ENCODE peak calls at places on chromosomes 5 and 9, in seven cellular contexts. P is lower lobe of right lung; T is endothelial cell; H is coronary artery; V is CD4-positive, alpha-beta T cell; E is HFFc6; L is GM12864. F is an unnamed sample.

GRCh38 chr5:35855221-35855620 is 1.5 kb upstream of the IL7R start:
- DNase-seq in P (no peak), T (no peak), H (no peak), V (no peak), E (no peak), L (no peak), F (no peak)

GRCh38 chr9:72315510-72316287 is 49.3 kb downstream of the ZFAND5 start:
- DNase-seq in P (peak), T (no peak), H (peak), V (no peak), E (no peak), L (no peak), F (no peak)

GRCh38 chr5:50666261-50667078 is at the start of gene PARP8:
- DNase-seq in P (peak), T (peak), H (peak), V (peak), E (peak), L (no peak), F (peak)

GRCh38 chr9:106797299-106797698 is 65.7 kb upstream of the ZNF462 start:
- DNase-seq in P (no peak), T (no peak), H (no peak), V (no peak), E (no peak), L (no peak), F (no peak)

GRCh38 chr9:135530146-135530545 is 8.9 kb downstream of the LCN1 start:
- DNase-seq in P (no peak), T (no peak), H (peak), V (no peak), E (no peak), L (no peak), F (no peak)

GRCh38 chr5:180873628-180874520 is 12.8 kb upstream of the ZFP62 start:
- DNase-seq in P (no peak), T (no peak), H (no peak), V (no peak), E (peak), L (peak), F (no peak)

GRCh38 chr5:173454381-173454763 is 126.2 kb upstream of the STC2 start:
- DNase-seq in P (no peak), T (no peak), H (no peak), V (no peak), E (peak), L (no peak), F (no peak)

GRCh38 chr5:891837-892389 is 688 bp downstream of the BRD9 start:
- DNase-seq in P (no peak), T (peak), H (no peak), V (no peak), E (no peak), L (no peak), F (peak)

GRCh38 chr9:116499986-116500871 is 186.9 kb upstream of the TRIM32 start:
- DNase-seq in P (no peak), T (no peak), H (no peak), V (no peak), E (peak), L (no peak), F (no peak)

GRCh38 chr5:5271606-5272321 is 131.6 kb downstream of the ADAMTS16 start:
- DNase-seq in P (no peak), T (no peak), H (no peak), V (no peak), E (peak), L (no peak), F (no peak)

GRCh38 chr5:171748720-171749119 is 36.9 kb upstream of the SMIM23 start:
- DNase-seq in P (no peak), T (no peak), H (no peak), V (no peak), E (no peak), L (no peak), F (no peak)

GRCh38 chr5:171745602-171746001 is 40.0 kb upstream of the SMIM23 start:
- DNase-seq in P (no peak), T (no peak), H (no peak), V (no peak), E (no peak), L (no peak), F (no peak)

GRCh38 chr5:171747061-171747859 is 38.4 kb upstream of the SMIM23 start:
- DNase-seq in P (no peak), T (no peak), H (no peak), V (no peak), E (no peak), L (no peak), F (no peak)

GRCh38 chr5:171749365-171749764 is 36.3 kb upstream of the SMIM23 start:
- DNase-seq in P (no peak), T (no peak), H (no peak), V (no peak), E (no peak), L (no peak), F (no peak)

DNA sequence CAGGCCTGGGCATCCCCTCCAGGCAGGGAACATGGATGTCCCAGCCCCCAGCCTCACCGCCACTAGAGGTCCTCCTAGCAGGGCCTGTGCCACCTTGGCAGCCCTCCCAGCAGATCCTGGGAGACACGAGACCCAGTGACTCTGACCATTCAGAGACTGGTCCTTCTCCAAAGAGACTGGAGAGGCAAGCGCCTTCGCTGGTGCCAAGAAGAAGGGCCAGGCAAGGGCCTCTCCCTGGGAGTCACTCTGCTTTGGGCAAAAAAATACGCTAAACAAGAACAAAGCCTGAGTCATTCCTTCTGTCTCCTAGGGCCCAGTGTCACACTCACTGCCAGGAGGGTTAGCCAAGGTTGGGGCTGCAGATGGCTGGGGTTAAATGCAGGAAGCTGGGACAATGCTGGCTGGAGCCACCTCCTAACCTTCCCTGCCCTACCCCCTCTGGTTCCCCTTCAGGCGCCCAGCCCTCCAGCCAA is 35.3 kb upstream of the SMIM23 start:
- DNase-seq in P (no peak), T (peak), H (no peak), V (no peak), E (peak), L (no peak), F (no peak)
- TF ChIP-seq CTCF in P (no peak), T (no peak), H (no peak), V (no peak), E (peak), L (peak), F (peak)

GRCh38 chr5:54229041-54229780 is 81.2 kb downstream of the ARL15 start:
- DNase-seq in P (peak), T (peak), H (no peak), V (peak), E (peak), L (no peak), F (peak)

DNA sequence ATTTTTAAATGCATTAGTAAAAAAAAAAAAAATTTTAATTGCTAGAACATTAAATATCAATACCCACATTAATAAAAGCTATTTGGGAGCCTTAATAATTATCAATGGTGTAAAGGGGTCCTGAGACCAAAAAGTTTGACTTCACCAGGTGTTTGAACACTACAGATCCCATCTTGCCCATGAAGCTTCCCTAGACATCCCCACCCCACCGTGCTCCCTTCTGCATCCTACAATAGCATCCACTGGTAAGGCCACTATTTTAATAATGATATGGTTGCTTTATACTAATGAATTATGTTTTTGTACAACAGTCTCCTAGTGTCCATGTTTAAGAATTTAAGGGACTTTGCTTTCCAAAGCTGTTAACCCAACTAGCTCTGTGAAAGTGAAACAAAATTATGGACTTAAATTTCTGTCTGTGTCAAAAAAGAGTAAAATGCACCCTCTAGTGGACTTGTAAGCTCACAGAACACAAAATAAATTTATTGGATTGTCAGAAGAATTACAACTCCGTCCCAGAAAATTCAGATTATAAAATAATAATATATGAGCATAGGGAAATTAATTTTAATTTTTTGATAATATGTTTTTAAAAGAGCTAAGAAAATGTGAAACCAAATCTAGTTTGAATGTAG is 76.0 kb downstream of the ARL15 start:
- DNase-seq in P (no peak), T (no peak), H (no peak), V (no peak), E (peak), L (no peak), F (peak)
- TF ChIP-seq CTCF in P (peak), T (peak), H (peak), V (peak), E (peak), L (peak), F (no peak)

DNA sequence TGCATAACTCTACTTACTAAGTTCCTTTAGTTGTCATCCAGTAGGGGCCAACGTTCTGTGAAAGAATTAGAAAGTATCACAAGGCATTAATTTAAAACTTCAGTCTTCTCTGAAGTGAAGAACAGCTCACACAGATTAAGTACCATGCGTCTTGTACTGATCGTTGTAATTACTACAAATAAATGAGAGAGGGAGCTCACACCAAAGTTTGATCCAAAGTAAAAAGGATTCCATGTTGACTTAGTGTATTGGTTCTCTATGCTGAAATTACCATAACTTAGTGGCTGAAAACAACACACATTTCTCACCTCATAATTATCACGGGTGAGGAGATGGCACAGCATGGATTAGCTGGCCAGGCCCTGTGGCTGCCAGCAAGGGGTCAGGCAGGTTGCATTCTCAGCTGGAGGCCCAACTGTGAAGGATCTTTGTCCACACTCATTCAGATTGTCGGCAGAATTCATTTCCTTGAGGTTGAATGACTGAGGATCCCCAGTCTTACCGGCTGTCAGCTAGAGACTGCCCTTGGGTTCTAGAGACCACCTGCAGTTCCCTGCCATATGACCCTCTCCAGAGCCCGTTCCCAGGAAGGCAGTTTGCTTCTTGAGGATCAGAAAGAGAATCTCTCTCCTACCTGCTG is 169.1 kb downstream of the YTHDC2 start:
- DNase-seq in P (no peak), T (no peak), H (no peak), V (no peak), E (no peak), L (no peak), F (no peak)
- TF ChIP-seq CTCF in P (no peak), T (peak), H (no peak), V (no peak), E (peak), L (no peak), F (no peak)

GRCh38 chr9:26856413-26857032 is 36.1 kb downstream of the CAAP1 start:
- DNase-seq in P (no peak), T (peak), H (no peak), V (no peak), E (peak), L (peak), F (peak)
- TF ChIP-seq CTCF in P (peak), T (peak), H (no peak), V (no peak), E (peak), L (peak), F (peak)